ENCODE peak calls at places on chromosomes 2 and 18, in six cellular contexts. E, O, I, M, C and R are unnamed samples.
A peak's percentile ranks its signal among the peaks of the same experiment; 100 is the strongest.

GRCh38 chr2:133452561-133452960 is 115.7 kb downstream of the NCKAP5 start:
- DNase-seq in E (no peak), M (no peak), I (no peak), C (no peak), O (no peak), R (no peak)

GRCh38 chr2:96485751-96486643 is 19.2 kb downstream of the NEURL3 start:
- DNase-seq in E (no peak), I (peak; percentile 34), C (no peak), M (no peak), O (peak; percentile 89), R (no peak)

GRCh38 chr2:173056705-173057368 is 18.8 kb upstream of the MAP3K20 start:
- DNase-seq in C (no peak), I (no peak), M (no peak), O (no peak), E (no peak), R (no peak)

GRCh38 chr2:119638891-119639539 is 40.0 kb upstream of the TMEM177 start:
- DNase-seq in E (peak; percentile 35), M (no peak), I (no peak), O (no peak), C (no peak), R (no peak)

GRCh38 chr2:46122971-46123365 is 174.2 kb upstream of the EPAS1 start:
- DNase-seq in O (peak; percentile 19), I (no peak), M (no peak), C (no peak), E (no peak), R (no peak)

GRCh38 chr2:200156140-200156858 is 150.2 kb upstream of the SPATS2L start:
- DNase-seq in M (no peak), I (no peak), C (no peak), E (no peak), O (peak; percentile 83), R (no peak)

GRCh38 chr2:46394649-46395510 is 84.5 kb upstream of the TMEM247 start:
- DNase-seq in I (no peak), E (no peak), M (no peak), O (no peak), C (no peak), R (no peak)

GRCh38 chr2:85506768-85507181 is 32.2 kb upstream of the MAT2A start:
- DNase-seq in O (peak; percentile 60), E (no peak), M (no peak), I (no peak), C (peak; percentile 36), R (no peak)

GRCh38 chr2:214782671-214783070 is 26.8 kb downstream of the BARD1 start:
- DNase-seq in E (no peak), C (no peak), O (no peak), I (no peak), M (no peak), R (no peak)

GRCh38 chr2:15693926-15694588 is 102.4 kb downstream of the DDX1 start:
- DNase-seq in M (no peak), I (no peak), E (peak; percentile 30), C (no peak), O (no peak), R (no peak)

GRCh38 chr18:37006742-37007141 is 177.8 kb downstream of the KIAA1328 start:
- DNase-seq in I (no peak), M (no peak), O (no peak), E (no peak), C (no peak), R (no peak)

GRCh38 chr18:77039196-77040140 is 93.1 kb downstream of the MBP start:
- DNase-seq in O (no peak), C (no peak), M (no peak), I (no peak), E (no peak), R (no peak)

GRCh38 chr2:1403565-1403964 is 9.7 kb upstream of the TPO start:
- DNase-seq in M (no peak), I (no peak), C (no peak), E (no peak), O (no peak), R (no peak)

GRCh38 chr2:181552808-181553207 is 95.6 kb downstream of the ITGA4 start:
- DNase-seq in C (no peak), E (no peak), O (peak; percentile 10), I (no peak), M (no peak), R (no peak)

GRCh38 chr2:219254590-219255219 is 987 bp upstream of the TUBA4A start:
- DNase-seq in C (no peak), M (no peak), O (peak; percentile 16), I (no peak), E (no peak), R (no peak)

GRCh38 chr2:239600650-239601049 is 199.8 kb upstream of the HDAC4 start:
- DNase-seq in M (no peak), O (no peak), C (no peak), E (no peak), I (no peak), R (peak; percentile 53)

GRCh38 chr18:80010551-80010906 is 22.2 kb upstream of the TXNL4A start:
- DNase-seq in M (no peak), O (no peak), I (no peak), C (no peak), E (no peak), R (no peak)

GRCh38 chr2:72936669-72937355 is 19.5 kb downstream of the EMX1 start:
- DNase-seq in C (no peak), E (no peak), M (no peak), I (no peak), O (no peak), R (no peak)

GRCh38 chr2:152097291-152098032 is 1.4 kb downstream of the CACNB4 start:
- DNase-seq in M (no peak), O (peak; percentile 40), C (no peak), E (no peak), I (no peak), R (no peak)

GRCh38 chr2:130957920-130958319 is 121.2 kb downstream of the ARHGEF4 start:
- DNase-seq in E (no peak), O (no peak), M (no peak), C (no peak), I (no peak), R (no peak)

GRCh38 chr2:204505946-204506345 is 39.3 kb upstream of the PARD3B start:
- DNase-seq in I (no peak), C (no peak), E (no peak), O (peak; percentile 75), M (no peak), R (no peak)

GRCh38 chr2:212595036-212595654 is 56.5 kb upstream of the ERBB4 start:
- DNase-seq in E (no peak), M (no peak), O (peak; percentile 26), C (no peak), I (no peak), R (no peak)

GRCh38 chr2:197795277-197795676 is 9.1 kb upstream of the PLCL1 start:
- DNase-seq in M (no peak), C (no peak), I (no peak), E (no peak), O (no peak), R (no peak)

GRCh38 chr2:5759949-5760348 is 67.8 kb downstream of the SOX11 start:
- DNase-seq in E (no peak), M (no peak), C (no peak), I (no peak), O (no peak), R (no peak)

GRCh38 chr2:218896501-218897393 is 16.1 kb downstream of the WNT10A start:
- DNase-seq in I (no peak), M (no peak), C (no peak), O (no peak), E (peak; percentile 61), R (peak; percentile 75)

DNA sequence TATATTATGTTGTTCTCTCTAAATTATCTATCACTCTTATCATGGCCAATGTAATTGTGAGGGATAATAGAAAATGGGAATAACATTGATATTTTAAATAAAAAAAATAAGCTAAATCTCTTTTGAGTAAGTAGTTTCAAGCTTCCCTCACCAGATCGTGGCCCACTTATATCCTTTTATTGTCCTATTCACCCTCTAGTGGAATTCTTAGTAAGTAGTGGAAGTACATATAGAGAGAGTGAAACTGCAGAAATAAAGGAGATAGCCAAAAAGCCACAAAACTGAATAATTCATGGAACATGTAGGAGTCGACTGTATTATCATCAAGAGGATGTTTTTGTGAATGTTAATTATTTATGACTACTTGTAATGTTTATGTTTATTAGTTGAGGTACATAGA is 66.1 kb upstream of the DTNA start:
- DNase-seq in C (no peak), O (peak; percentile 34), M (no peak), E (no peak), I (no peak), R (no peak)
- TF ChIP-seq CTCF in C (no peak), O (no peak), M (no peak), E (no peak), I (no peak), R (peak; percentile 26)

DNA sequence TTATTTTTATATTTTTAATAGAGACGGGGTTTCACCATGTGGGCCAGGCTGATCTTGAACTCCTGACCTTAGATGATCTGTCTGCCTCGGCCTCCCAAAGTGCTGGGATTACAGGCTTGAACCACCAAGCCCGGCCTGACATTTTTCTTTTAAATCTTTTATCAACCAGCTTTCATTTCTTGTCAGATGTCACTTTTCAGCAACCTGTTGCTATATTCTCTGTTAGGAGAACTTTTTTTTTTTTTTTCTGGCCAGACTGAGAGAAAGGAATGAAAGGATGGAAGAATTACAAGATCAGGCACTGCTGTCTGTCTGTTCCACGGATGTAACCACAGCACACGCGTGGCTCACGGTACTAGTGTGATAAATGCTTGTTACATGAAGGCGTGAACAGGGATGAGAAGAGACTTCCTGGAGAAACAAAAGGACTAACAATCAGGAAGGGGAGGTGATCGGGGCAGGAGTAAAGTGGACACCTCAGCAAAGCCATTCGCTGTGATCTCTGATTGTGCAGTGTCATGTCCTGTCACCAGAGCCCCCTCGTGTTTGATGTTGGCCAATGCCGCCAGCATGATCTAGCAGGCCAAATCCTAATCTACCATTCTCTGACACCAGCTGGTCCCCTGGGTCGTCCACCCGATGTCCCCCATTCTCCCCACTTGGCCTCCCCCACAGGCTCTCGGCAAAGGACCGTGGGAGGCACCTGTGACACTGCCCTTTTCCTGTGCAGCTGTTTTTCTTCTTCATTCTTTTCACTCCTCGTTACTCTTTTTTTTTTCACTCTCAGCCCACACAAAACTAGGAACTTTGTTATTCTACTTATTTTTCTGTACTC is 146.6 kb downstream of the TGIF1 start:
- DNase-seq in I (no peak), E (peak; percentile 54), C (no peak), M (peak; percentile 40), O (no peak), R (no peak)
- TF ChIP-seq CTCF in I (peak; percentile 7), E (peak; percentile 34), C (no peak), M (peak; percentile 35), O (no peak), R (peak; percentile 62)

GRCh38 chr2:217438136-217438535 is 564.7 kb downstream of the TNS1 start:
- DNase-seq in I (no peak), M (no peak), C (no peak), E (no peak), O (no peak), R (no peak)
- TF ChIP-seq CTCF in I (no peak), M (no peak), C (no peak), E (no peak), O (no peak), R (no peak)

GRCh38 chr2:134815741-134816140 is 22.7 kb upstream of the ACMSD start:
- DNase-seq in I (no peak), C (no peak), M (no peak), E (no peak), O (no peak), R (no peak)

GRCh38 chr2:134823832-134824231 is 14.6 kb upstream of the ACMSD start:
- DNase-seq in C (no peak), M (no peak), O (no peak), E (no peak), I (no peak), R (no peak)

GRCh38 chr2:134823431-134823830 is 15.0 kb upstream of the ACMSD start:
- DNase-seq in O (no peak), M (no peak), E (no peak), C (no peak), I (no peak), R (no peak)

GRCh38 chr2:134818321-134818720 is 20.1 kb upstream of the ACMSD start:
- DNase-seq in I (no peak), M (no peak), C (no peak), E (no peak), O (no peak), R (no peak)

GRCh38 chr2:134819334-134819733 is 19.1 kb upstream of the ACMSD start:
- DNase-seq in C (no peak), M (no peak), E (no peak), I (no peak), O (peak; percentile 44), R (no peak)
- TF ChIP-seq CTCF in C (no peak), M (no peak), E (no peak), I (no peak), O (no peak), R (no peak)